ENCODE peak calls at places on chromosome 1, in six cellular contexts. E is natural killer cell, R is MCF 10A, F is AG04449, Q is pancreas, P is ovary. W is an unnamed sample.

GRCh38 chr1:186494832-186495271 is 33.9 kb upstream of the PDC start:
- DNase-seq in E (no peak), Q (no peak), F (no peak), R (no peak), P (no peak), W (no peak)

GRCh38 chr1:184242507-184242943 is 144.3 kb upstream of the C1orf21 start:
- DNase-seq in F (peak), E (no peak), P (no peak), Q (no peak), R (peak), W (no peak)

GRCh38 chr1:115314111-115314510 is 23.9 kb downstream of the NGF start:
- DNase-seq in E (no peak), P (no peak), F (no peak), Q (no peak), R (no peak), W (no peak)

GRCh38 chr1:210447456-210448057 is 118.9 kb downstream of the HHAT start:
- DNase-seq in F (no peak), E (no peak), P (no peak), Q (no peak), R (no peak), W (no peak)

GRCh38 chr1:218804014-218804785 is 369.5 kb upstream of the LYPLAL1 start:
- DNase-seq in P (no peak), Q (no peak), R (no peak), F (no peak), E (no peak), W (no peak)

GRCh38 chr1:52678961-52679897 is 18.9 kb downstream of the COA7 start:
- DNase-seq in R (no peak), P (no peak), E (no peak), F (no peak), Q (no peak), W (no peak)

GRCh38 chr1:81582467-81582986 is 218.2 kb upstream of the ADGRL2 start:
- DNase-seq in Q (no peak), F (no peak), R (no peak), P (no peak), E (no peak), W (no peak)

GRCh38 chr1:149986486-149987296 is 23.8 kb downstream of the OTUD7B start:
- DNase-seq in Q (no peak), P (no peak), E (no peak), R (peak), F (peak), W (no peak)

GRCh38 chr1:44284184-44284583 is 70.9 kb downstream of the ERI3 start:
- DNase-seq in R (no peak), Q (no peak), P (no peak), E (no peak), F (no peak), W (no peak)

GRCh38 chr1:156508205-156508954 is 7.8 kb upstream of the MEF2D start:
- DNase-seq in F (no peak), R (peak), P (peak), E (no peak), Q (no peak), W (no peak)

GRCh38 chr1:145736191-145736590 is 16.9 kb downstream of the CD160 start:
- DNase-seq in E (no peak), P (no peak), R (no peak), F (no peak), Q (no peak), W (no peak)

GRCh38 chr1:221839321-221839720 is 97.4 kb upstream of the DUSP10 start:
- DNase-seq in P (no peak), F (no peak), E (peak), Q (no peak), R (no peak), W (no peak)
- TF ChIP-seq CTCF in P (no peak), F (no peak), E (no peak), Q (no peak), R (no peak), W (no peak)

DNA sequence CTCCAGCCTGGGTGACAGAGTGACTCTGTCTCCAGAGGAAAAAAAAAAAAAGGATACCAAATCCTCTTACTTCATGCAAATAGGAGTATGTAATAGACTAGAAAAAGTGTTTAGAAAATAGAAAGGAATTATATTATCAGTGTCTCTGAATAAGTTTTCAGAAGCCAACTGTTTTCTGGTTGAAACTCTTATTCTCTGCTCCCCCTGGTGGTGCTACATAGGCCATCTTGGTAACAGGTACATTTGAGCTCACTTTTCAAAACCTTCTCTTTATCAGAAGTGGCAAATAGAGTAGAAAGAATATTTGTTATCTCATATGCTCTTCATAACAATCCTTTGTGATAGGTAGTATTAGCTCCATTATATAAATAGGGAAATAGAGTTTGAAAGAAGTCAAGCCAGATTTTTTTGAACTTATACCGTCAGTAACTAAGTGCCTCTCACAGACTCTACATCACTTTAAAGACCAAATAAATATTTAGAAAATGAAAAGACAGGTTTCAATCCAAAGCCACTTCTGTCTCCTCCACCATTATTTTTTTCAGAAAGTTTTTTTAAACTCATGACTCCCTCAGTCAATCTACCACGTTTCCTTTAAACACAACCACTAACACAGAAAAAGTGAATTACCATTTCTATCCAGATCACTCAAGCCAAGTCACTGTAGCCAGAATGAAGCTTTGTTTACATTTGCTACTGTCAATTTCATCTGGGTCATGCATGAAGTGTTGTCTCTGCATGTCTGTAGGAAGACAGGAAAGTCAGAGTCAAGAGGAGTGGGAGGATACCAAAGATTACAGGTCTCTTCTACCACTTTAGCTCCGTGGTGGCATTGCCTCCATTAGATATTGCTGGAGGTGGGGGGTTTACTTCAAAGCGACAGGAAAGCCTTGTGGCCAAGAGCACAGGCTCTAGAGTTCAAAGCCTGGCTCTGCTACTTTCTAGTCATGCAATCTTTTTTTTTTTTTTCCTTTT is 45.6 kb downstream of the IL23R start:
- DNase-seq in E (no peak), R (peak), P (no peak), Q (no peak), F (no peak), W (no peak)
- TF ChIP-seq CTCF in E (peak), R (peak), P (no peak), Q (peak), F (peak), W (peak)

DNA sequence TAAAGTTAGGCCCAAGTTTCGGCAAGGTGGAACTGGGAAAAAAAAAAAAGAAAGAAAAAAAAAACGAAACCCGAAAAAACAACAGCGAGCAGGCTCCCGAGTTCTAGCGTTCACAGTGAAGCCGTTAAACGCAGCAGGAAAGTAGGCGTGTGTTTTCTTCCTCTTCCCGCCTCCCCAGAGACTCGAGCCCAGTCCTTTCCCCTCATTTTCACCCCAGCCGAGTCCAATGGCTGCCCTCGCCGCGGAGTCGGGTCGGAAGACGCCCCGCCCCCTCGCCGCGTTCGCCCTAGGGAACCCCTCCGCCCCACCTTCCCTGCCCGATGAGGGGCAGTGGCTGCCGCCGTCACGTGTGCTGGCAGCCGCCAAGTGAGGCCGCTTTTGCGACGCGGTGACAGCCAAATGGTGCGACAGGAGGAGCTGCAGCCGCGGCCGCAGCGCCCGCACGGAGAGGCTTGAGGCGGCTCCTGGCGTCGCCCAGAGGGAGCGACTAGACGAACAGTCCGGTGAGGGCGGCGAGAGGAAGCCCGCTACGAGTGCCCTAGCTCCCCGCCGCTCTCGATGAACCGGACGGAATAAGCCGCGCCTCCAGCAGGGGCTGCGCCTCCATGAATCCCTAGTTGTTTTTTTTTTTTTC is at the start of gene PKN2:
- DNase-seq in F (peak), P (peak), R (peak), Q (peak), E (peak), W (peak)
- TF ChIP-seq CTCF in F (peak), P (no peak), R (no peak), Q (no peak), E (no peak), W (peak)

DNA sequence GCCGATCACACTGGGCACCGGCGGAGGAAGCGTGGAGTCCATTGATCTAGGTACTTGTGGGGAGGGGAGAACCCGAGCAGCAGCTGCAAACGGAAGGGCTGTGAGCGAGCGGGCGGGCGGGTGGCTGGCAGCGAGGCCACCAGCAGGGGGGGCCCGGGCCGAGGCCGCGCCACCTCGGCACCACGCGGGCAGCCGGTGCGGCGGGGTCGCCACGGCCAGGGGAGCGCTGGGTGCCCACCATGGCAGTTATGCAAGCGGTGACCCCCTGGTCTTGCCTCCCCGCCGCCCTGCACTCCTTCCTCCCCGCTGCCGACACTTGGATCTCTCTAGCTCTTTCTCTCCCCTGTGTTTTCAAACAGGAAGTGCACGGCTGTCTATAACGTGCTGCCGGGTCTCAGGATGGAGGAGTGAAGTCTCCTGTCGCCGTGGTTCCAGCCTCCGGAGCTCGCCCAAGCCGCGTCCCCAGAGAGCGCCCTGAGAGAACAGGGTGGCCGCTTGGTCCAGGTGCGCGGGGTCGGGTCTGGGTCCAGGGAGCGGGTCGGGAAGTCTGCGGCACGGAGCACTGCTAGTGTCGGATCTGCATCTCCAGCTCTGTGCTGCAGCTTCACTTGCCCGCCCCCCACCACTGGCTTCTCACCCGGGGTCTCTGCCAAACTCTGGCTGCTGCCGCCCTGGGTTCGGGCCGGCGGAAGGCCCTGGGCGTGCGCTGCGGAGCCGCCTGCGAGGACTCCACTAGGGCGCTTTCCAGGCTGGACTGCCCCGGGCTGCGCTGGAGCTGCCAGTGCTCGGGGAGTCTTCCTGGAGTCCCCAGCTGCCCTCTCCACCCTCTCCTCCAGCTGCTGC is 22.7 kb downstream of the LRRC8D start:
- DNase-seq in P (peak), R (peak), Q (peak), E (peak), F (no peak), W (peak)
- TF ChIP-seq CTCF in P (no peak), R (peak), Q (peak), E (peak), F (peak), W (peak)

GRCh38 chr1:170770254-170770653 is 106.3 kb downstream of the PRRX1 start:
- DNase-seq in F (no peak), Q (no peak), R (no peak), P (no peak), E (no peak), W (no peak)

GRCh38 chr1:170768929-170769328 is 105.0 kb downstream of the PRRX1 start:
- DNase-seq in Q (no peak), P (no peak), R (peak), F (no peak), E (no peak), W (no peak)

GRCh38 chr1:170765279-170765678 is 101.3 kb downstream of the PRRX1 start:
- DNase-seq in E (no peak), P (no peak), R (no peak), F (no peak), Q (no peak), W (no peak)

GRCh38 chr1:170765712-170766330 is 101.9 kb downstream of the PRRX1 start:
- DNase-seq in F (peak), P (no peak), Q (no peak), E (no peak), R (peak), W (no peak)
- TF ChIP-seq CTCF in F (peak), P (peak), Q (no peak), E (no peak), R (peak), W (peak)

DNA sequence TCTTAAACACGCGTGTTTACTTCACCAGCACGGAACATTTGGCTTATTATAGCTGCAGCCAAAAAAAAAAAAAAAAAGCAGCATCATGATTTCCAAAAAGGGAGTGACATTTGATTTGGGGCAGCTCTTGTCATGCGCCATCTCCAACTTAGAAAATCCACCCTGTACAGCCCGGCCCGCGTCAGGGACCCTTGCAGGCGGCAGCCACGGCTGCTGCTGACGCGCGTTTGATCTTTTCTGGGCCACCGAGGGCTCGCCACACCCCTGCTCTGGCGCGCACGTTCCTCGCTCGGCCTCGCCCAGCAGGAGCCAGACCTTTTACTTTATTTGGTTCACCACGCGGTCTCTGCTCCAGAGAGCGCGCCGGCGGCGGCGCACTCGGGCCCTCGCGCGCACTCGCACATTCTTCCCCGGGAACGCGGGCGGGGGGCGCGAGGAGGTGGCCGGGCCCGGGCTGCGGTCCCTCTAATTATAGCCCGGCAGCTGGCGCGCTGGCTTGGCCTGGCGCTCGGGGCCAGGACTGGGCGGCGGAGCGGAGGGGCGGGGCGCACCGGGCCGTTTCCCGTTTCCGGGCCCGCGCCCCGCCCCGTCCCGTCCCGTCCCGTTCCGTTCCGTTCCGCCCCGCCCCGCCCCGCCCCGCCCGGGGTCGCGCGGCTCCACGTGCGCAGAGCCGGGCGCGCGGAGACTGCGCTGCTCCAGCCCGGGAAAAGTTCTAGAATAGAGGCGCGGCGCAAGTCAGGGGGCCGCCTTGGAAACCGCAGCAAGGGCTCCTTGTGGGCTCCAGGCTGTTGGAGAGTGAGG is 10.2 kb downstream of the IRF2BP2 start:
- DNase-seq in P (peak), R (peak), Q (peak), E (peak), F (no peak), W (peak)
- TF ChIP-seq CTCF in P (no peak), R (no peak), Q (no peak), E (no peak), F (no peak), W (peak)

GRCh38 chr1:1779691-1780597 is 1.7 kb upstream of the NADK start:
- DNase-seq in Q (no peak), E (peak), R (peak), P (peak), F (no peak), W (no peak)
- TF ChIP-seq CTCF in Q (no peak), E (no peak), R (no peak), P (no peak), F (no peak), W (no peak)

GRCh38 chr1:207985190-207985589 is 74.3 kb upstream of the CD34 start:
- DNase-seq in Q (no peak), P (no peak), E (no peak), F (no peak), R (no peak), W (no peak)

GRCh38 chr1:207985996-207986395 is 75.1 kb upstream of the CD34 start:
- DNase-seq in F (no peak), E (no peak), P (no peak), Q (no peak), R (no peak), W (peak)

GRCh38 chr1:207978441-207978840 is 67.5 kb upstream of the CD34 start:
- DNase-seq in Q (no peak), E (no peak), F (no peak), R (no peak), P (no peak), W (peak)

GRCh38 chr1:207983044-207983443 is 72.1 kb upstream of the CD34 start:
- DNase-seq in Q (no peak), R (no peak), P (no peak), E (no peak), F (no peak), W (peak)

DNA sequence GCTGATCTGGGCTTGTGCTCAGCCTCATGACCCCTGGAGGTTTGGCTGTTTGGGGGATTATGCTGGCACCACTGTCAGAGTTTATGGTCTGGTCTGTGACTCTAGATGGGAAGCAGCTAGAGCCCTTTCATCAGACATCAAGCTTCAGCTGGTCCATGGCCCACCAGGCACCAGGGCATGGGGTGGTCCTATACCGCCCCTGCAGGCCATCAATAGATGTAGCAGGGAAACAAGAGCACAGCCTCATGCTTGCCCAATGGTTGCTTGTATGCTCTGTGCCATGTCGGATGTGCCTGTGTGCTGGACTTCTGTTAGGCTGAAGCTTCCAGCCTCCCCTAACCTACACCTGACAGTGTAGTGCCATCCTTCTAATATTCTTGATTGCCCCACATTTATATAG is 71.1 kb upstream of the CD34 start:
- DNase-seq in P (no peak), R (peak), E (no peak), F (no peak), Q (no peak), W (peak)
- TF ChIP-seq CTCF in P (no peak), R (peak), E (peak), F (peak), Q (no peak), W (peak)

GRCh38 chr1:204445860-204446412 is 34.3 kb upstream of the PPP1R15B start:
- DNase-seq in P (no peak), R (peak), E (peak), F (no peak), Q (no peak), W (no peak)
- TF ChIP-seq CTCF in P (no peak), R (peak), E (no peak), F (peak), Q (no peak), W (no peak)